ENCODE peak calls at places on chromosomes 5 and 9, in ten cellular contexts. I is CD4-positive, alpha-beta T cell; T is MCF 10A; L is foreskin keratinocyte; J is activated CD8-positive, alpha-beta memory T cell treated with anti-CD3 and anti-CD28 coated beads for 4 hours; B is lung; A is amniotic stem cell; Y is myocyte; S is fibroblast of pulmonary artery; M is A549. F is an unnamed sample.

GRCh38 chr5:441996-442334 is 1.0 kb upstream of the EXOC3 start:
- DNase-seq in I (no peak), T (no peak), L (no peak), J (no peak), B (no peak), A (no peak), Y (no peak), S (no peak), M (no peak), F (no peak)

GRCh38 chr5:157543825-157544622 is 31.6 kb downstream of the ADAM19 start:
- DNase-seq in I (no peak), T (no peak), L (no peak), J (no peak), B (no peak), A (no peak), Y (no peak), S (peak), M (no peak), F (no peak)

GRCh38 chr5:75509956-75510355 is 1.5 kb downstream of the CERT1 start:
- DNase-seq in I (no peak), T (peak), L (no peak), J (no peak), B (peak), A (no peak), Y (peak), S (peak), M (no peak), F (no peak)

GRCh38 chr5:41918105-41918504 is 7.0 kb upstream of the FBXO4 start:
- DNase-seq in I (no peak), T (no peak), L (no peak), J (no peak), B (no peak), A (no peak), Y (no peak), S (no peak), M (no peak), F (no peak)

GRCh38 chr5:14435481-14435880 is 146.1 kb upstream of the OTULINL start:
- DNase-seq in I (no peak), T (no peak), L (peak), J (no peak), B (no peak), A (no peak), Y (no peak), S (peak), M (no peak), F (no peak)

GRCh38 chr5:124920909-124921666 is 174.6 kb upstream of the ZNF608 start:
- DNase-seq in I (no peak), T (no peak), L (no peak), J (no peak), B (no peak), A (no peak), Y (no peak), S (no peak), M (no peak), F (no peak)

GRCh38 chr9:137749511-137749910 is 128.1 kb upstream of the CACNA1B start:
- DNase-seq in I (no peak), T (no peak), L (no peak), J (no peak), B (no peak), A (no peak), Y (peak), S (peak), M (no peak), F (no peak)

GRCh38 chr9:131758972-131759647 is 19.2 kb upstream of the RAPGEF1 start:
- DNase-seq in I (no peak), T (peak), L (peak), J (no peak), B (no peak), A (no peak), Y (peak), S (no peak), M (no peak), F (no peak)

GRCh38 chr5:39169081-39169480 is 50.3 kb downstream of the FYB1 start:
- DNase-seq in I (no peak), T (no peak), L (no peak), J (no peak), B (no peak), A (no peak), Y (no peak), S (peak), M (no peak), F (no peak)

GRCh38 chr5:66960373-66961137 is 236.0 kb downstream of the CD180 start:
- DNase-seq in I (no peak), T (no peak), L (no peak), J (no peak), B (no peak), A (no peak), Y (peak), S (peak), M (no peak), F (no peak)

GRCh38 chr5:132859889-132860437 is 6.3 kb downstream of the GDF9 start:
- DNase-seq in I (no peak), T (no peak), L (no peak), J (no peak), B (no peak), A (no peak), Y (no peak), S (no peak), M (no peak), F (no peak)

GRCh38 chr5:92977766-92978555 is 603.1 kb downstream of the NR2F1-AS1 start:
- DNase-seq in I (no peak), T (no peak), L (no peak), J (no peak), B (no peak), A (no peak), Y (no peak), S (no peak), M (no peak), F (no peak)

GRCh38 chr9:99054581-99054980 is 50.3 kb upstream of the TGFBR1 start:
- DNase-seq in I (no peak), T (no peak), L (no peak), J (no peak), B (no peak), A (no peak), Y (peak), S (no peak), M (no peak), F (no peak)

GRCh38 chr9:116144038-116144437 is 9.6 kb upstream of the PAPPA start:
- DNase-seq in I (no peak), T (peak), L (peak), J (no peak), B (no peak), A (peak), Y (no peak), S (peak), M (no peak), F (no peak)

GRCh38 chr9:123642291-123643278 is 286.6 kb downstream of the CRB2 start:
- DNase-seq in I (no peak), T (no peak), L (no peak), J (no peak), B (peak), A (no peak), Y (no peak), S (peak), M (no peak), F (no peak)

GRCh38 chr5:144328980-144329379 is 158.3 kb downstream of the KCTD16 start:
- DNase-seq in I (no peak), T (no peak), L (no peak), J (no peak), B (no peak), A (no peak), Y (no peak), S (no peak), M (no peak), F (no peak)

GRCh38 chr5:173472164-173472563 is 143.9 kb upstream of the STC2 start:
- DNase-seq in I (no peak), T (peak), L (peak), J (no peak), B (peak), A (peak), Y (peak), S (peak), M (peak), F (no peak)

GRCh38 chr5:131221888-131222287 is 42.0 kb upstream of the CDC42SE2 start:
- DNase-seq in I (no peak), T (peak), L (peak), J (no peak), B (no peak), A (no peak), Y (no peak), S (peak), M (no peak), F (no peak)

GRCh38 chr9:115595951-115596742 is 478.2 kb upstream of the TNC start:
- DNase-seq in I (no peak), T (no peak), L (no peak), J (no peak), B (no peak), A (peak), Y (peak), S (peak), M (no peak), F (no peak)

GRCh38 chr5:54643679-54644078 is 126.1 kb downstream of the SNX18 start:
- DNase-seq in I (no peak), T (peak), L (peak), J (no peak), B (no peak), A (no peak), Y (no peak), S (peak), M (no peak), F (no peak)

GRCh38 chr5:170632266-170632984 is 128.6 kb downstream of the KCNIP1 start:
- DNase-seq in I (no peak), T (peak), L (no peak), J (no peak), B (no peak), A (no peak), Y (no peak), S (no peak), M (peak), F (no peak)

GRCh38 chr5:102638912-102639652 is 116.0 kb upstream of the PAM start:
- DNase-seq in I (no peak), T (no peak), L (no peak), J (no peak), B (no peak), A (no peak), Y (peak), S (no peak), M (no peak), F (no peak)

GRCh38 chr9:109766351-109766750 is 13.6 kb upstream of the PALM2AKAP2 start:
- DNase-seq in I (no peak), T (peak), L (peak), J (no peak), B (no peak), A (peak), Y (no peak), S (peak), M (no peak), F (no peak)

GRCh38 chr5:160260881-160261815 is 31.8 kb downstream of the FABP6 start:
- DNase-seq in I (no peak), T (no peak), L (no peak), J (no peak), B (peak), A (no peak), Y (peak), S (peak), M (no peak), F (no peak)

GRCh38 chr9:115002371-115003120 is 72.2 kb upstream of the TNFSF8 start:
- DNase-seq in I (no peak), T (no peak), L (no peak), J (no peak), B (no peak), A (no peak), Y (no peak), S (no peak), M (no peak), F (no peak)

GRCh38 chr5:180343110-180343845 is 9.9 kb downstream of the GFPT2 start:
- DNase-seq in I (no peak), T (peak), L (no peak), J (no peak), B (no peak), A (no peak), Y (peak), S (peak), M (no peak), F (no peak)

GRCh38 chr5:71596169-71596568 is 9.0 kb downstream of the MCCC2 start:
- DNase-seq in I (no peak), T (no peak), L (no peak), J (no peak), B (no peak), A (no peak), Y (no peak), S (no peak), M (no peak), F (no peak)

GRCh38 chr9:133587051-133587450 is 22.1 kb downstream of the FAM163B start:
- DNase-seq in I (no peak), T (no peak), L (no peak), J (no peak), B (no peak), A (no peak), Y (no peak), S (no peak), M (no peak), F (no peak)

GRCh38 chr9:93082841-93083411 is 13.1 kb upstream of the CARD19 start:
- DNase-seq in I (peak), T (no peak), L (no peak), J (no peak), B (no peak), A (no peak), Y (no peak), S (no peak), M (no peak), F (no peak)

GRCh38 chr9:35000535-35001284 is 11.2 kb downstream of the DNAJB5 start:
- DNase-seq in I (no peak), T (peak), L (peak), J (no peak), B (no peak), A (no peak), Y (peak), S (peak), M (no peak), F (no peak)

GRCh38 chr5:175290379-175290778 is 153.6 kb downstream of the DRD1 start:
- DNase-seq in I (no peak), T (no peak), L (peak), J (no peak), B (no peak), A (no peak), Y (no peak), S (no peak), M (no peak), F (no peak)